ENCODE peak calls at places on chromosome 18, in seven cellular contexts. One of them, this sample, is unnamed.

GRCh38 chr18:66640431-66640830 is 36.5 kb upstream of the CDH19 start:
- DNase-seq in GM23338: no peak
- DNase-seq in sigmoid colon: peak; percentile 57
- DNase-seq in CD8-positive, alpha-beta T cell: no peak
- DNase-seq in right cardiac atrium: peak; percentile 70
- DNase-seq in caudate nucleus: no peak
- DNase-seq in body of pancreas: no peak
- DNase-seq in this sample: no peak

GRCh38 chr18:3836483-3836882 is 386.5 kb downstream of the TGIF1 start:
- DNase-seq in GM23338: peak; percentile 15
- DNase-seq in sigmoid colon: no peak
- DNase-seq in CD8-positive, alpha-beta T cell: no peak
- DNase-seq in right cardiac atrium: no peak
- DNase-seq in caudate nucleus: no peak
- DNase-seq in body of pancreas: no peak
- DNase-seq in this sample: no peak

GRCh38 chr18:68507781-68508180 is 207.1 kb downstream of the TMX3 start:
- DNase-seq in GM23338: no peak
- DNase-seq in sigmoid colon: no peak
- DNase-seq in CD8-positive, alpha-beta T cell: no peak
- DNase-seq in right cardiac atrium: no peak
- DNase-seq in caudate nucleus: no peak
- DNase-seq in body of pancreas: no peak
- DNase-seq in this sample: no peak

GRCh38 chr18:59699750-59700534 is 2.7 kb upstream of the CCBE1 start:
- DNase-seq in GM23338: peak; percentile 25
- DNase-seq in sigmoid colon: no peak
- DNase-seq in CD8-positive, alpha-beta T cell: no peak
- DNase-seq in right cardiac atrium: no peak
- DNase-seq in caudate nucleus: no peak
- DNase-seq in body of pancreas: no peak
- DNase-seq in this sample: no peak

GRCh38 chr18:79856119-79857080 is 58.7 kb downstream of the KCNG2 start:
- DNase-seq in GM23338: peak; percentile 75
- DNase-seq in sigmoid colon: no peak
- DNase-seq in CD8-positive, alpha-beta T cell: peak; percentile 48
- DNase-seq in right cardiac atrium: no peak
- DNase-seq in caudate nucleus: no peak
- DNase-seq in body of pancreas: no peak
- DNase-seq in this sample: no peak

GRCh38 chr18:79983253-79983652 is 5.1 kb downstream of the TXNL4A start:
- DNase-seq in GM23338: no peak
- DNase-seq in sigmoid colon: no peak
- DNase-seq in CD8-positive, alpha-beta T cell: no peak
- DNase-seq in right cardiac atrium: no peak
- DNase-seq in caudate nucleus: no peak
- DNase-seq in body of pancreas: no peak
- DNase-seq in this sample: no peak

GRCh38 chr18:52652451-52652850 is 312.5 kb downstream of the DCC start:
- DNase-seq in GM23338: no peak
- DNase-seq in sigmoid colon: no peak
- DNase-seq in CD8-positive, alpha-beta T cell: no peak
- DNase-seq in right cardiac atrium: no peak
- DNase-seq in caudate nucleus: no peak
- DNase-seq in body of pancreas: no peak
- DNase-seq in this sample: no peak

GRCh38 chr18:26159353-26159752 is 25.7 kb downstream of the PSMA8 start:
- DNase-seq in GM23338: peak; percentile 4
- DNase-seq in sigmoid colon: no peak
- DNase-seq in CD8-positive, alpha-beta T cell: no peak
- DNase-seq in right cardiac atrium: no peak
- DNase-seq in caudate nucleus: no peak
- DNase-seq in body of pancreas: no peak
- DNase-seq in this sample: no peak

GRCh38 chr18:76821356-76821874 is 942 bp upstream of the ZNF236 start:
- DNase-seq in GM23338: no peak
- DNase-seq in sigmoid colon: no peak
- DNase-seq in CD8-positive, alpha-beta T cell: no peak
- DNase-seq in right cardiac atrium: no peak
- DNase-seq in caudate nucleus: no peak
- DNase-seq in body of pancreas: no peak
- DNase-seq in this sample: no peak

GRCh38 chr18:26928669-26929313 is 63.3 kb upstream of the AQP4 start:
- DNase-seq in GM23338: no peak
- DNase-seq in sigmoid colon: no peak
- DNase-seq in CD8-positive, alpha-beta T cell: no peak
- DNase-seq in right cardiac atrium: no peak
- DNase-seq in caudate nucleus: no peak
- DNase-seq in body of pancreas: no peak
- DNase-seq in this sample: no peak

GRCh38 chr18:5546660-5547059 is 2.9 kb upstream of the EPB41L3 start:
- DNase-seq in GM23338: peak; percentile 80
- DNase-seq in sigmoid colon: no peak
- DNase-seq in CD8-positive, alpha-beta T cell: no peak
- DNase-seq in right cardiac atrium: no peak
- DNase-seq in caudate nucleus: no peak
- DNase-seq in body of pancreas: no peak
- DNase-seq in this sample: no peak

GRCh38 chr18:48813833-48814489 is 136.8 kb downstream of the SMAD7 start:
- DNase-seq in GM23338: no peak
- DNase-seq in sigmoid colon: peak; percentile 48
- DNase-seq in CD8-positive, alpha-beta T cell: peak; percentile 64
- DNase-seq in right cardiac atrium: peak; percentile 76
- DNase-seq in caudate nucleus: no peak
- DNase-seq in body of pancreas: no peak
- DNase-seq in this sample: no peak

GRCh38 chr18:46563317-46563716 is 93.7 kb downstream of the LOXHD1 start:
- DNase-seq in GM23338: peak; percentile 54
- DNase-seq in sigmoid colon: no peak
- DNase-seq in CD8-positive, alpha-beta T cell: no peak
- DNase-seq in right cardiac atrium: no peak
- DNase-seq in caudate nucleus: no peak
- DNase-seq in body of pancreas: no peak
- DNase-seq in this sample: no peak

GRCh38 chr18:39051013-39051412 is 1485.4 kb upstream of the CELF4 start:
- DNase-seq in GM23338: no peak
- DNase-seq in sigmoid colon: no peak
- DNase-seq in CD8-positive, alpha-beta T cell: no peak
- DNase-seq in right cardiac atrium: no peak
- DNase-seq in caudate nucleus: no peak
- DNase-seq in body of pancreas: no peak
- DNase-seq in this sample: no peak

GRCh38 chr18:6257950-6258349 is 156.8 kb downstream of the L3MBTL4 start:
- DNase-seq in GM23338: peak; percentile 43
- DNase-seq in sigmoid colon: no peak
- DNase-seq in CD8-positive, alpha-beta T cell: no peak
- DNase-seq in right cardiac atrium: no peak
- DNase-seq in caudate nucleus: no peak
- DNase-seq in body of pancreas: no peak
- DNase-seq in this sample: no peak

GRCh38 chr18:79903787-79904356 is 47.6 kb downstream of the SLC66A2 start:
- DNase-seq in GM23338: no peak
- DNase-seq in sigmoid colon: peak; percentile 50
- DNase-seq in CD8-positive, alpha-beta T cell: peak; percentile 42
- DNase-seq in right cardiac atrium: no peak
- DNase-seq in caudate nucleus: no peak
- DNase-seq in body of pancreas: no peak
- DNase-seq in this sample: no peak

GRCh38 chr18:79871026-79871390 is 73.3 kb downstream of the KCNG2 start:
- DNase-seq in GM23338: no peak
- DNase-seq in sigmoid colon: no peak
- DNase-seq in CD8-positive, alpha-beta T cell: no peak
- DNase-seq in right cardiac atrium: no peak
- DNase-seq in caudate nucleus: no peak
- DNase-seq in body of pancreas: no peak
- DNase-seq in this sample: no peak

GRCh38 chr18:28062446-28062845 is 114.5 kb downstream of the CDH2 start:
- DNase-seq in GM23338: no peak
- DNase-seq in sigmoid colon: no peak
- DNase-seq in CD8-positive, alpha-beta T cell: no peak
- DNase-seq in right cardiac atrium: no peak
- DNase-seq in caudate nucleus: no peak
- DNase-seq in body of pancreas: no peak
- DNase-seq in this sample: no peak

GRCh38 chr18:58287626-58288289 is 243.7 kb downstream of the NEDD4L start:
- DNase-seq in GM23338: no peak
- DNase-seq in sigmoid colon: no peak
- DNase-seq in CD8-positive, alpha-beta T cell: no peak
- DNase-seq in right cardiac atrium: no peak
- DNase-seq in caudate nucleus: no peak
- DNase-seq in body of pancreas: peak; percentile 37
- DNase-seq in this sample: no peak

GRCh38 chr18:48264508-48264907 is 144.7 kb downstream of the ZBTB7C start:
- DNase-seq in GM23338: peak; percentile 16
- DNase-seq in sigmoid colon: no peak
- DNase-seq in CD8-positive, alpha-beta T cell: no peak
- DNase-seq in right cardiac atrium: no peak
- DNase-seq in caudate nucleus: no peak
- DNase-seq in body of pancreas: no peak
- DNase-seq in this sample: no peak

GRCh38 chr18:46333371-46334199 is 229.4 kb downstream of the HAUS1 start:
- DNase-seq in GM23338: peak; percentile 69
- DNase-seq in sigmoid colon: peak; percentile 56
- DNase-seq in CD8-positive, alpha-beta T cell: no peak
- DNase-seq in right cardiac atrium: peak; percentile 70
- DNase-seq in caudate nucleus: no peak
- DNase-seq in body of pancreas: peak; percentile 16
- DNase-seq in this sample: no peak

GRCh38 chr18:53689886-53690285 is 534.6 kb downstream of the MBD2 start:
- DNase-seq in GM23338: no peak
- DNase-seq in sigmoid colon: no peak
- DNase-seq in CD8-positive, alpha-beta T cell: no peak
- DNase-seq in right cardiac atrium: no peak
- DNase-seq in caudate nucleus: no peak
- DNase-seq in body of pancreas: no peak
- DNase-seq in this sample: no peak

GRCh38 chr18:31795747-31796146 is 35.1 kb upstream of the SLC25A52 start:
- DNase-seq in GM23338: no peak
- DNase-seq in sigmoid colon: no peak
- DNase-seq in CD8-positive, alpha-beta T cell: no peak
- DNase-seq in right cardiac atrium: no peak
- DNase-seq in caudate nucleus: no peak
- DNase-seq in body of pancreas: no peak
- DNase-seq in this sample: no peak

DNA sequence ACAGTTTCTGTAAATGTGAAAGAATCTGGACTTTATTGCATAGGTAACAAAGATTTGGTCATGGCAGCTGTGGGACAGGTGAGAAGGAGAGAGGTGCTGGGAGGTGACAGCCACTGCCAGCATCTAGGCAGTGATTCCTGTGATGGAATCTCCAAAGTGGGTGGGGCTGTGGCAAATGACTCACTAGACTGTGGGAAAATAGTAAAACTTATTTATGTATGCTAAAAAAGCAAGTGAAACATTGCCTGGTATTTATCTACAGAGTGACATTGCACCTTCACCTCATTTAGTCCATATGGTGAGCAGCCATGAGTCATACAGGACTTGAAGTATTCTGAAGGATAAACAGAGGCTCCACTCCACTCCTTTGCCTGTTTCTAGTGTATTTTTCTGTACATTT is 145.3 kb upstream of the MEX3C start:
- DNase-seq in GM23338: no peak
- DNase-seq in sigmoid colon: no peak
- DNase-seq in CD8-positive, alpha-beta T cell: no peak
- DNase-seq in right cardiac atrium: no peak
- DNase-seq in caudate nucleus: no peak
- DNase-seq in body of pancreas: no peak
- DNase-seq in this sample: no peak
- H3K27ac ChIP-seq in GM23338: no peak overlapping the region
- H3K27ac ChIP-seq in sigmoid colon: no peak overlapping the region
- H3K27ac ChIP-seq in CD8-positive, alpha-beta T cell: no peak overlapping the region
- H3K27ac ChIP-seq in right cardiac atrium: no peak overlapping the region
- H3K27ac ChIP-seq in caudate nucleus: no peak overlapping the region
- H3K27ac ChIP-seq in body of pancreas: no peak overlapping the region
- H3K27ac ChIP-seq in this sample: no peak overlapping the region

GRCh38 chr18:23626451-23627279 is 36.0 kb downstream of the ANKRD29 start:
- DNase-seq in GM23338: no peak
- DNase-seq in sigmoid colon: no peak
- DNase-seq in CD8-positive, alpha-beta T cell: no peak
- DNase-seq in right cardiac atrium: no peak
- DNase-seq in caudate nucleus: no peak
- DNase-seq in body of pancreas: no peak
- DNase-seq in this sample: no peak

GRCh38 chr18:23627325-23627724 is 35.4 kb downstream of the ANKRD29 start:
- DNase-seq in GM23338: no peak
- DNase-seq in sigmoid colon: no peak
- DNase-seq in CD8-positive, alpha-beta T cell: no peak
- DNase-seq in right cardiac atrium: no peak
- DNase-seq in caudate nucleus: no peak
- DNase-seq in body of pancreas: no peak
- DNase-seq in this sample: no peak

GRCh38 chr18:23629444-23629946 is 33.2 kb downstream of the ANKRD29 start:
- DNase-seq in GM23338: no peak
- DNase-seq in sigmoid colon: no peak
- DNase-seq in CD8-positive, alpha-beta T cell: no peak
- DNase-seq in right cardiac atrium: no peak
- DNase-seq in caudate nucleus: no peak
- DNase-seq in body of pancreas: no peak
- DNase-seq in this sample: no peak

GRCh38 chr18:23631312-23631711 is 31.4 kb downstream of the ANKRD29 start:
- DNase-seq in GM23338: no peak
- DNase-seq in sigmoid colon: no peak
- DNase-seq in CD8-positive, alpha-beta T cell: no peak
- DNase-seq in right cardiac atrium: no peak
- DNase-seq in caudate nucleus: no peak
- DNase-seq in body of pancreas: no peak
- DNase-seq in this sample: no peak

DNA sequence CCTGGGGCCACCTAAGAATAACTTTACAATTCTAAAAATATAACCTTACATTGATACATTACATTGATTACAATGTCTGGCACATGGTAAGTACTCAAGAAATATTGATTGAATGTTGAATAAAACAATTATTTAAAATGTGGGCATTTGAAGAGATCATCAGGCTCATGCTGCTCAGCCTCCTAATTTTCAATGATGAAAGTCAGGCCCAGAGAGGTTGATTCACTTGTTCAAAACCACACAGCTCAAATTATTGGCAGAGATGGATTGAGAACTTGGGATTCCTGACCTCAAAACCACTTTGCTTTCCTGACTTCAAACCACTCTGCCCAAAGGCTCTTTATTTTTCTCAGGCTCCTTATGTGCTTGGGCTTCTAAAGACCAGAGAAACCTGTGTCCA is 34.7 kb downstream of the ANKRD29 start:
- DNase-seq in GM23338: no peak
- DNase-seq in sigmoid colon: no peak
- DNase-seq in CD8-positive, alpha-beta T cell: no peak
- DNase-seq in right cardiac atrium: no peak
- DNase-seq in caudate nucleus: no peak
- DNase-seq in body of pancreas: no peak
- DNase-seq in this sample: no peak
- H3K27ac ChIP-seq in GM23338: no peak overlapping the region
- H3K27ac ChIP-seq in sigmoid colon: no peak overlapping the region
- H3K27ac ChIP-seq in CD8-positive, alpha-beta T cell: no peak overlapping the region
- H3K27ac ChIP-seq in right cardiac atrium: no peak overlapping the region
- H3K27ac ChIP-seq in caudate nucleus: no peak overlapping the region
- H3K27ac ChIP-seq in body of pancreas: no peak overlapping the region
- H3K27ac ChIP-seq in this sample: no peak overlapping the region

GRCh38 chr18:37266290-37266689 is 299.3 kb downstream of the CELF4 start:
- DNase-seq in GM23338: peak; percentile 67
- DNase-seq in sigmoid colon: no peak
- DNase-seq in CD8-positive, alpha-beta T cell: no peak
- DNase-seq in right cardiac atrium: no peak
- DNase-seq in caudate nucleus: no peak
- DNase-seq in body of pancreas: no peak
- DNase-seq in this sample: no peak
- H3K27ac ChIP-seq in GM23338: no peak overlapping the region
- H3K27ac ChIP-seq in sigmoid colon: no peak overlapping the region
- H3K27ac ChIP-seq in CD8-positive, alpha-beta T cell: no peak overlapping the region
- H3K27ac ChIP-seq in right cardiac atrium: no peak overlapping the region
- H3K27ac ChIP-seq in caudate nucleus: no peak overlapping the region
- H3K27ac ChIP-seq in body of pancreas: no peak overlapping the region
- H3K27ac ChIP-seq in this sample: no peak overlapping the region

GRCh38 chr18:12640881-12641200 is 17.1 kb downstream of the SPIRE1 start:
- DNase-seq in GM23338: no peak
- DNase-seq in sigmoid colon: no peak
- DNase-seq in CD8-positive, alpha-beta T cell: no peak
- DNase-seq in right cardiac atrium: no peak
- DNase-seq in caudate nucleus: no peak
- DNase-seq in body of pancreas: no peak
- DNase-seq in this sample: no peak
- H3K27ac ChIP-seq in GM23338: no peak overlapping the region
- H3K27ac ChIP-seq in sigmoid colon: no peak overlapping the region
- H3K27ac ChIP-seq in CD8-positive, alpha-beta T cell: no peak overlapping the region
- H3K27ac ChIP-seq in right cardiac atrium: peak overlapping the region; percentile 94
- H3K27ac ChIP-seq in caudate nucleus: no peak overlapping the region
- H3K27ac ChIP-seq in body of pancreas: no peak overlapping the region
- H3K27ac ChIP-seq in this sample: no peak overlapping the region

This sample was measured in substantia nigra.